ENCODE peak calls at places on chromosomes 11 and 22, in seven cellular contexts. E, W, P, N, F, S and C are unnamed samples. For H3K27me3 and H3K4me1, the result is how much of the 10 kb centered on the place peaks cover.

GRCh38 chr11:118485273-118485672 is 42.0 kb upstream of the TTC36 start:
- DNase-seq in E (no peak), W (no peak), P (no peak), N (no peak), F (no peak), S (no peak), C (no peak)

GRCh38 chr11:70141490-70142014 is 61.5 kb upstream of the FADD start:
- DNase-seq in E (no peak), W (no peak), P (no peak), N (no peak), F (no peak), S (no peak), C (no peak)

GRCh38 chr11:128835741-128836410 is 31.2 kb downstream of the KCNJ1 start:
- DNase-seq in E (no peak), W (peak), P (peak), N (peak), F (no peak), S (no peak), C (peak)

GRCh38 chr11:100735949-100736675 is 49.0 kb downstream of the ARHGAP42 start:
- DNase-seq in E (no peak), W (no peak), P (no peak), N (no peak), F (no peak), S (no peak), C (no peak)

GRCh38 chr22:26669060-26669481 is 11.7 kb downstream of the MIAT start:
- DNase-seq in E (no peak), W (no peak), P (no peak), N (no peak), F (peak), S (no peak), C (no peak)

GRCh38 chr11:84990141-84990540 is 637.0 kb downstream of the DLG2 start:
- DNase-seq in E (no peak), W (no peak), P (no peak), N (no peak), F (no peak), S (no peak), C (no peak)

GRCh38 chr22:43176090-43176489 is 10.8 kb downstream of the TTLL12 start:
- DNase-seq in E (no peak), W (peak), P (no peak), N (no peak), F (peak), S (no peak), C (no peak)

GRCh38 chr11:12237381-12237784 is 127.0 kb downstream of the MICAL2 start:
- DNase-seq in E (no peak), W (no peak), P (no peak), N (no peak), F (no peak), S (no peak), C (no peak)

GRCh38 chr22:33288078-33288477 is 229.9 kb upstream of the SYN3 start:
- DNase-seq in E (no peak), W (no peak), P (no peak), N (no peak), F (no peak), S (no peak), C (no peak)

GRCh38 chr11:114061053-114062049 is 1.8 kb downstream of the ZBTB16 start:
- DNase-seq in E (no peak), W (peak), P (peak), N (peak), F (peak), S (no peak), C (peak)

GRCh38 chr11:117743121-117743815 is 53.7 kb downstream of the DSCAML1 start:
- DNase-seq in E (no peak), W (no peak), P (no peak), N (no peak), F (peak), S (peak), C (no peak)

GRCh38 chr11:116605543-116605942 is 167.2 kb downstream of the BUD13 start:
- DNase-seq in E (peak), W (no peak), P (no peak), N (no peak), F (no peak), S (no peak), C (peak)

GRCh38 chr22:46122511-46122971 is 27.8 kb upstream of the PPARA start:
- DNase-seq in E (no peak), W (peak), P (peak), N (peak), F (peak), S (peak), C (peak)

GRCh38 chr11:16785520-16786128 is 47.2 kb downstream of the C11orf58 start:
- DNase-seq in E (peak), W (peak), P (peak), N (peak), F (peak), S (peak), C (peak)

GRCh38 chr22:22003233-22003632 is 20.6 kb upstream of the TOP3B start:
- DNase-seq in E (no peak), W (no peak), P (no peak), N (no peak), F (no peak), S (no peak), C (no peak)

GRCh38 chr11:69508974-69509373 is 27.5 kb downstream of the LINC01488 start:
- DNase-seq in E (no peak), W (peak), P (no peak), N (no peak), F (peak), S (no peak), C (peak)

GRCh38 chr22:44898236-44898635 is 111.6 kb downstream of the PHF21B start:
- DNase-seq in E (peak), W (no peak), P (no peak), N (no peak), F (peak), S (no peak), C (no peak)

GRCh38 chr11:120255519-120255866 is 15.6 kb downstream of the POU2F3 start:
- DNase-seq in E (no peak), W (no peak), P (no peak), N (no peak), F (peak), S (no peak), C (no peak)

GRCh38 chr11:120256779-120257178 is 16.8 kb downstream of the POU2F3 start:
- DNase-seq in E (no peak), W (no peak), P (no peak), N (no peak), F (no peak), S (no peak), C (no peak)

GRCh38 chr11:120257346-120257745 is 17.4 kb downstream of the POU2F3 start:
- DNase-seq in E (no peak), W (no peak), P (no peak), N (no peak), F (peak), S (no peak), C (no peak)

GRCh38 chr11:120254788-120255518 is 15.0 kb downstream of the POU2F3 start:
- DNase-seq in E (no peak), W (no peak), P (no peak), N (no peak), F (peak), S (no peak), C (no peak)

DNA sequence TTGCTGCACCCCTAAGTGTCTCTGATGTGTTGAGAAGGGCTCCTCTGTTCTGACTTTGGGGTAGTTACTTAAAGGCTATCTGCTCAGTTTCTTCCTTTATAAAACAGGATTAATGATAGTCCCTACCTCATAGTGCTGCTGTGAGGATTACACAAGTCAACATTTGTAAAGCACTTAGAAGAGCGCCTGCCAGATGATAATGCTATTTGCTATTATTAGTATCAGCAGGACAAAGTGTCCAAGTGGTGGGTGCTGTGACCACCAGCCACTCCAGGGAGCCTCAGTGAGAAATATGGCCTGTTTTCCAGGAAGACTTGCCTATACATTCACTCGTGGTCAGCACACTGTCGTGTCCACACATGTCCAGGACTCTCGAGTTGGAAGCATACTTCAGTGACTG is 16.2 kb downstream of the POU2F3 start:
- DNase-seq in E (no peak), W (no peak), P (no peak), N (no peak), F (peak), S (no peak), C (no peak)
- H3K27me3 ChIP-seq in E (under half), W (half or more), P (under half), N (under half), F (half or more), S (under half), C (under half)

GRCh38 chr11:46414466-46414796 is 22.9 kb upstream of the CHRM4 start:
- DNase-seq in E (no peak), W (no peak), P (no peak), N (no peak), F (no peak), S (no peak), C (no peak)
- H3K27ac ChIP-seq in E (no peak), W (no peak), P (no peak), N (no peak), F (no peak), S (no peak), C (no peak)

GRCh38 chr22:24997023-24997422 is 44.5 kb downstream of the KIAA1671 start:
- DNase-seq in E (no peak), W (no peak), P (no peak), N (no peak), F (no peak), S (no peak), C (no peak)

GRCh38 chr22:24996420-24996952 is 44.0 kb downstream of the KIAA1671 start:
- DNase-seq in E (peak), W (no peak), P (no peak), N (peak), F (no peak), S (no peak), C (no peak)

GRCh38 chr22:24992946-24993345 is 40.4 kb downstream of the KIAA1671 start:
- DNase-seq in E (no peak), W (no peak), P (no peak), N (no peak), F (no peak), S (no peak), C (no peak)

GRCh38 chr22:24994070-24994763 is 41.7 kb downstream of the KIAA1671 start:
- DNase-seq in E (peak), W (no peak), P (no peak), N (no peak), F (no peak), S (no peak), C (peak)

GRCh38 chr22:24995649-24996180 is 43.2 kb downstream of the KIAA1671 start:
- DNase-seq in E (no peak), W (no peak), P (no peak), N (no peak), F (no peak), S (no peak), C (no peak)
- H3K4me1 ChIP-seq in E (under half), W (under half), P (under half), N (under half), F (under half), S (under half), C (under half)

DNA sequence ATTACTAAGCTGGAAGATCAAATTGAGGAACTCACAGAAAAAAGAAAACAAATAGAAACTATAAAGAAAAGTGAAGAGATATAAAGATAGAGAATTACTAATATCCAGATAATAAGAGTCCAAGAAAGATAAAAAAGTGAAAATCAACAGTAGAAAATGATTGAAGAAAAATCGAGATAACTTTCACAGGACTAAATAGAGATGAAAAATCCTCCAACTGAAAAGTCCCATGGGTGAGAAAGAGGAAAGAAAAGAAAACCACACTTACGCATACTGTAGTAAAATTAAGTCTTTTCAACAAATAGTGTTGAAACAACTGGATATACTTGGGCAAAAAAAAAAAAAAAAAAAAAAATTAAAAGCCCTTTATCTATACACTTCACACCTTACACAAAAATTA is 60.0 kb downstream of the ENTHD1 start:
- DNase-seq in E (no peak), W (no peak), P (no peak), N (no peak), F (no peak), S (no peak), C (no peak)
- H3K27me3 ChIP-seq in E (under half), W (half or more), P (under half), N (under half), F (under half), S (under half), C (under half)

DNA sequence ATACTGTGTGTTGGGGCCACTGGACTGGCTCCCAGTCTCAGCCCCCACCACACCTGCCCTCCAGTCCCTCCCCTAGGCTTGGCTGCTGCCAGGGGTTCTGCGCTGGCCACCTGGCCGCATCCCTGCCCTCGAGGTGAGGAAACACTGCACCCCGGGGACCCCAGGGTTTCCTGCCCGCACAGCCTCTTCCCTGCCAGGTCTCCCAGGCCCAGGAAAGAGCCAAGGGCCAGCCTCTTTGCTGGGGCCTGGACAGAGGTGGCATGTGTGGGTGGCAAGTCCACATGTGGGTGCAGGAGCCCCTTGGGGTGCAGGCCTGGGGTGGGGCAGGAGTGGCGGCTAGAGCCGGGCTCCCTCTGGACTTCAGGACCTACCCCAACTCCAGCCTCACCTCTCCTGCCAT is 2.5 kb downstream of the EPS8L2 start:
- DNase-seq in E (no peak), W (no peak), P (no peak), N (no peak), F (no peak), S (no peak), C (no peak)
- H3K27ac ChIP-seq in E (peak), W (no peak), P (no peak), N (no peak), F (no peak), S (no peak), C (no peak)

DNA sequence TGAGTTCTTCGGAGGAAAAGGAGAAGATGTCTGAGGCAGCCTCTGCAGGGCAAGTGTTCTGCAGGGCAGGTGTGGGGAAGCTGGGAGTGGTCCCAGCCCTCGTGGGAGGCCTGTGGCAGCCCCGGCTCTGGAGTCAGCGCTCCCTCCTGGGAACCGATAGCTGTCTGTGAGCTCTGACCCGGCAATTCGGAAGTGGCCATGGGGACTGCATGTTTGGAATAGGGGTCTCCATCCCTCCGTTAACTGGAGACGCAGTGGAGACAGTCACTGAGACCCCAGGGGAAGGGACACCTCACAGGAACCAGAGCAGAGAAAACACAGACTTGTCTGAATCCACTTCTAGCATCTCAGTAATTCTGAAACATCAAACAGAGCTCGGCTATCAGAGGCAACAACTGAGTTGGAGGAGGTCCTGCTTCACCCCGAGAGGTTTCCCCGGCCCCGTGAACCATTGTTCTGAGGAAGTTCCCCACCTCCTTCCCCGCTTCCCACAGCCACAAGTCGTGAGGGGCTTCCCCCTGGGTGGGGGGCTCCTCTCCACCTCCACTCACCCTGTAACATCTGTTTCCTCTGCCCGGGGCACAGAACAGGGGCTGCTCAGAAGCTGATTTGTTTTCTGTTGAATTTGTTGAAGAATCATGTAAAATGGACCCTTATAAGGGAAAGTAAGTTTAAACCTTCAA is 99.7 kb downstream of the BRD1 start:
- DNase-seq in E (peak), W (no peak), P (no peak), N (no peak), F (no peak), S (no peak), C (no peak)
- H3K4me1 ChIP-seq in E (under half), W (under half), P (under half), N (under half), F (under half), S (under half), C (under half)

GRCh38 chr11:134244593-134244992 is 8.6 kb downstream of the THYN1 start:
- DNase-seq in E (no peak), W (no peak), P (no peak), N (no peak), F (no peak), S (no peak), C (no peak)
- H3K27me3 ChIP-seq in E (under half), W (under half), P (under half), N (under half), F (under half), S (under half), C (under half)

DNA sequence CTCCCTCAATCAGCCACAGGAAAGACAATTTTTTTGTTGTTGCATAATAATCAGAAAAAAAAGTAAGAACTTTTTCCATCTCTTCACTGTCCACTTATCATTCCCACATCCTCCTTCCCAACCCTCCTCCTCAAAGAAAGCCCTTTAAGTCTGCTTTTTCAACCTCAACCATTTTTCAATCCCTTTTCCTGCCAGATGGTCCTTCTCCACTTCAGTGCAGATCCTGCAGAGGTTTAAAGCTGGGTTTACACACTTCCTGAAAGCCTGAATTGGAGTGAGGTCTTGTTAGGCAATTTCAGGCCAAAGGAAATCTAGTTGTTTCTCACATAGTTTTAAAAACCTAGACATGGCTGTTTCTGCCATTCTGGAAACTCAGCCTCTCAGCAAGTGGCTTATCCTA is 78.3 kb downstream of the RPL27A start:
- DNase-seq in E (no peak), W (no peak), P (no peak), N (no peak), F (no peak), S (no peak), C (no peak)
- H3K27ac ChIP-seq in E (peak), W (peak), P (peak), N (peak), F (peak), S (no peak), C (no peak)

DNA sequence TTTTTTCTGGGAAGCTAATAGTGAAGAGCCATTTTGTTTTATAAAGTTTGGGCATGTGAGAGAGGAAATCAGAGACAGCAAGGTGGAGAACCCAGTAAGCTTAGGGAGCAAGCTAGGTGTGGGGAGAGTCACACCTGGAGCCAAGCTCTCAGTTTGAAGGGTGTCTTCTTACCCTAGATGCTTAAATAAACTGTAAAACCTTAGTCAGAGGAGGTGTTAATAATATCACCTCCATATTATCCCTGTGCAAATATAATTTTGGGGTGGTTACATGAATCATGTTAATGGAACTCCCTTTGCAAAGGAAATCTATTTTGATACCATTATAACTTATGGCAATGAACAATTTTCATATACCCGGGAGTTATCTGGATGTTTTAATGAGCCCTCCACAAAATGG is 246.2 kb upstream of the PLET1 start:
- DNase-seq in E (no peak), W (no peak), P (no peak), N (no peak), F (no peak), S (no peak), C (no peak)
- H3K4me1 ChIP-seq in E (under half), W (under half), P (under half), N (under half), F (under half), S (under half), C (under half)